ENCODE peak calls at places on chromosomes 3 and 15, in seven cellular contexts. J, O, W, E, L, P and V are unnamed samples.
A peak's percentile ranks its signal among the peaks of the same experiment; 100 is the strongest.

GRCh38 chr15:51917493-51917892 is 54.1 kb downstream of the LEO1 start:
- DNase-seq in P (no peak), L (no peak), E (no peak), W (no peak), J (peak; percentile 33), O (no peak), V (no peak)

GRCh38 chr3:148042663-148043445 is 633.7 kb downstream of the ZIC1 start:
- DNase-seq in J (no peak), W (no peak), L (no peak), O (no peak), P (no peak), E (no peak), V (no peak)

GRCh38 chr3:126543457-126544090 is 15.2 kb downstream of the C3orf22 start:
- DNase-seq in J (no peak), E (no peak), P (no peak), W (no peak), O (no peak), L (no peak), V (peak; percentile 40)

GRCh38 chr15:71679223-71680078 is 130.9 kb upstream of the NR2E3 start:
- DNase-seq in W (no peak), E (peak; percentile 23), P (no peak), O (no peak), L (no peak), J (no peak), V (no peak)

GRCh38 chr3:143465638-143466037 is 346.1 kb downstream of the CHST2 start:
- DNase-seq in L (no peak), O (no peak), P (no peak), W (no peak), J (no peak), E (no peak), V (no peak)

GRCh38 chr15:99702895-99703602 is 30.2 kb downstream of the LYSMD4 start:
- DNase-seq in P (no peak), L (no peak), E (no peak), J (no peak), W (no peak), O (no peak), V (no peak)

GRCh38 chr3:119240101-119240581 is 537 bp downstream of the B4GALT4 start:
- DNase-seq in W (peak; percentile 74), P (peak; percentile 78), L (peak; percentile 14), O (peak; percentile 18), E (no peak), J (no peak), V (no peak)

GRCh38 chr3:121768452-121768851 is 18.9 kb upstream of the GOLGB1 start:
- DNase-seq in L (no peak), J (no peak), E (no peak), W (no peak), P (no peak), O (no peak), V (no peak)

GRCh38 chr3:122247825-122248185 is 64.3 kb downstream of the CASR start:
- DNase-seq in J (no peak), L (no peak), W (no peak), P (no peak), E (no peak), O (no peak), V (peak; percentile 92)

GRCh38 chr3:57646723-57647122 is 46.2 kb downstream of the DENND6A start:
- DNase-seq in P (no peak), L (no peak), W (no peak), O (no peak), J (no peak), E (no peak), V (peak; percentile 11)

GRCh38 chr3:103459815-103460214 is 1025.0 kb downstream of the ZPLD1 start:
- DNase-seq in J (no peak), L (no peak), E (no peak), O (no peak), P (no peak), W (no peak), V (no peak)

GRCh38 chr3:140128217-140129137 is 193.5 kb downstream of the CLSTN2 start:
- DNase-seq in W (peak; percentile 58), E (no peak), O (no peak), P (peak; percentile 47), L (no peak), J (peak; percentile 52), V (no peak)

GRCh38 chr3:193975072-193975535 is 160.8 kb upstream of the HES1 start:
- DNase-seq in J (peak; percentile 62), W (peak; percentile 51), E (no peak), O (no peak), L (no peak), P (peak; percentile 44), V (no peak)